ENCODE peak calls at places on chromosomes 4 and X, in eight cellular contexts. D is NCI-H1048; L is epithelial cell of proximal tubule; U is activated CD4-positive, alpha-beta T cell treated with anti-CD3 and anti-CD28 coated beads, Interleukin-2, amount 50 U/mL, for 1 hour; Q is uterus; I is islet precursor cell; K is germinal center; E is NK-92 treated with Interleukin-12 subunit alpha and Interleukin-12 subunit beta, amount 100 ng/mL, for 24 hours. S is an unnamed sample.

GRCh38 chr4:128757712-128758111 is 51.8 kb upstream of the JADE1 start:
- DNase-seq in D (no peak), L (no peak), U (no peak), Q (no peak), I (peak), K (no peak), E (no peak), S (no peak)

GRCh38 chrX:10900585-10901289 is 210.4 kb upstream of the HCCS start:
- DNase-seq in D (no peak), L (peak), U (no peak), Q (no peak), I (no peak), K (no peak), E (no peak), S (no peak)

GRCh38 chr4:104395219-104395618 is 99.5 kb downstream of the CXXC4 start:
- DNase-seq in D (no peak), L (no peak), U (no peak), Q (no peak), I (no peak), K (no peak), E (no peak), S (no peak)

GRCh38 chr4:37644962-37645361 is 41.2 kb downstream of the RELL1 start:
- DNase-seq in D (no peak), L (no peak), U (no peak), Q (no peak), I (no peak), K (no peak), E (no peak), S (no peak)

GRCh38 chr4:17173300-17173699 is 274.9 kb upstream of the LDB2 start:
- DNase-seq in D (no peak), L (no peak), U (no peak), Q (no peak), I (peak), K (no peak), E (no peak), S (no peak)

GRCh38 chr4:101141855-101142254 is 205.5 kb downstream of the PPP3CA start:
- DNase-seq in D (no peak), L (no peak), U (no peak), Q (no peak), I (no peak), K (no peak), E (no peak), S (no peak)

GRCh38 chr4:2858451-2859217 is 15.0 kb downstream of the ADD1 start:
- DNase-seq in D (no peak), L (no peak), U (no peak), Q (no peak), I (no peak), K (no peak), E (no peak), S (no peak)

GRCh38 chr4:159871141-159871540 is 768.3 kb downstream of the RAPGEF2 start:
- DNase-seq in D (no peak), L (no peak), U (no peak), Q (no peak), I (no peak), K (no peak), E (no peak), S (no peak)

GRCh38 chr4:113512880-113513279 is 248.7 kb downstream of the CAMK2D start:
- DNase-seq in D (no peak), L (no peak), U (no peak), Q (no peak), I (no peak), K (no peak), E (no peak), S (no peak)

GRCh38 chrX:110699109-110699508 is 96.5 kb downstream of the CHRDL1 start:
- DNase-seq in D (no peak), L (peak), U (no peak), Q (no peak), I (no peak), K (no peak), E (no peak), S (no peak)

GRCh38 chr4:94834496-94834895 is 76.7 kb downstream of the BMPR1B start:
- DNase-seq in D (no peak), L (peak), U (no peak), Q (no peak), I (no peak), K (no peak), E (no peak), S (no peak)

GRCh38 chr4:120694973-120695372 is 227.6 kb downstream of the PRDM5 start:
- DNase-seq in D (no peak), L (no peak), U (no peak), Q (no peak), I (no peak), K (no peak), E (no peak), S (no peak)

GRCh38 chr4:184409502-184409901 is 64.8 kb downstream of the IRF2 start:
- DNase-seq in D (no peak), L (no peak), U (no peak), Q (no peak), I (no peak), K (no peak), E (no peak), S (no peak)